ENCODE peak calls at places on chromosomes 3 and 15, in four cellular contexts. H is K562, S is HepG2, Y is GM12878. P is an unnamed sample.

GRCh38 chr3:17833786-17834559 is 91.5 kb upstream of the TBC1D5 start:
- DNase-seq in S (no peak), H (no peak), Y (no peak), P (no peak)

GRCh38 chr3:55407426-55407820 is 79.7 kb downstream of the WNT5A start:
- DNase-seq in Y (no peak), H (no peak), S (no peak), P (no peak)

GRCh38 chr15:47599806-47600205 is 117.5 kb upstream of the SEMA6D start:
- DNase-seq in S (no peak), Y (no peak), H (no peak), P (peak; percentile 67)

GRCh38 chr15:85289677-85290365 is 90.6 kb upstream of the AKAP13 start:
- DNase-seq in Y (no peak), H (no peak), S (peak; percentile 13), P (peak; percentile 75)

GRCh38 chr15:74050835-74051234 is 31.5 kb downstream of the GOLGA6A start:
- DNase-seq in S (no peak), Y (no peak), H (peak; percentile 3), P (no peak)

GRCh38 chr15:59200560-59200959 is 6.1 kb upstream of the LDHAL6B start:
- DNase-seq in H (no peak), S (no peak), Y (no peak), P (no peak)

GRCh38 chr3:3105246-3105645 is 4.9 kb downstream of the IL5RA start:
- DNase-seq in Y (no peak), S (no peak), H (no peak), P (no peak)

GRCh38 chr3:194937751-194938358 is 252.2 kb downstream of the FAM43A start:
- DNase-seq in S (no peak), Y (no peak), H (no peak), P (no peak)

GRCh38 chr3:89300519-89300918 is 193.1 kb downstream of the EPHA3 start:
- DNase-seq in S (no peak), Y (no peak), H (no peak), P (no peak)

GRCh38 chr3:121651684-121652083 is 9.0 kb downstream of the HCLS1 start:
- DNase-seq in S (peak; percentile 15), Y (no peak), H (no peak), P (no peak)

GRCh38 chr3:58656631-58657030 is 9.9 kb downstream of the FAM3D start:
- DNase-seq in Y (no peak), S (no peak), H (no peak), P (no peak)

GRCh38 chr15:91271565-91272153 is 171.6 kb downstream of the SV2B start:
- DNase-seq in Y (peak; percentile 19), H (peak; percentile 58), S (peak; percentile 35), P (peak; percentile 91)

GRCh38 chr3:4850211-4850927 is 128.9 kb upstream of the BHLHE40 start:
- DNase-seq in H (no peak), S (no peak), Y (peak; percentile 84), P (no peak)

GRCh38 chr3:20141841-20142240 is 44.2 kb downstream of the SGO1 start:
- DNase-seq in S (no peak), Y (no peak), H (no peak), P (peak; percentile 48)

GRCh38 chr3:159458010-159458409 is 530.6 kb upstream of the IL12A start:
- DNase-seq in S (no peak), Y (no peak), H (no peak), P (peak; percentile 36)

GRCh38 chr3:122560680-122561079 is 3.4 kb downstream of the PARP9 start:
- DNase-seq in H (no peak), Y (peak; percentile 63), S (peak; percentile 58), P (peak; percentile 78)

GRCh38 chr15:57406040-57406772 is 29.9 kb downstream of the CGNL1 start:
- DNase-seq in Y (no peak), H (no peak), S (peak; percentile 48), P (no peak)

GRCh38 chr3:183306798-183307671 is 54.0 kb downstream of the B3GNT5 start:
- DNase-seq in H (peak; percentile 47), Y (peak; percentile 21), S (no peak), P (no peak)

GRCh38 chr15:79562538-79563298 is 130.6 kb downstream of the MINAR1 start:
- DNase-seq in Y (no peak), H (no peak), S (no peak), P (no peak)

GRCh38 chr3:118968640-118969039 is 66.0 kb downstream of the IGSF11 start:
- DNase-seq in H (no peak), Y (no peak), S (no peak), P (no peak)

GRCh38 chr3:189718215-189718614 is 87.0 kb downstream of the TP63 start:
- DNase-seq in H (no peak), Y (no peak), S (no peak), P (no peak)

GRCh38 chr3:152030320-152030719 is 156.9 kb downstream of the SUCNR1 start:
- DNase-seq in S (no peak), H (no peak), Y (no peak), P (no peak)

GRCh38 chr3:152021951-152022461 is 148.6 kb downstream of the SUCNR1 start:
- DNase-seq in S (no peak), H (no peak), Y (peak; percentile 13), P (no peak)

GRCh38 chr3:152031321-152031720 is 157.9 kb downstream of the SUCNR1 start:
- DNase-seq in H (no peak), S (no peak), Y (no peak), P (no peak)

DNA sequence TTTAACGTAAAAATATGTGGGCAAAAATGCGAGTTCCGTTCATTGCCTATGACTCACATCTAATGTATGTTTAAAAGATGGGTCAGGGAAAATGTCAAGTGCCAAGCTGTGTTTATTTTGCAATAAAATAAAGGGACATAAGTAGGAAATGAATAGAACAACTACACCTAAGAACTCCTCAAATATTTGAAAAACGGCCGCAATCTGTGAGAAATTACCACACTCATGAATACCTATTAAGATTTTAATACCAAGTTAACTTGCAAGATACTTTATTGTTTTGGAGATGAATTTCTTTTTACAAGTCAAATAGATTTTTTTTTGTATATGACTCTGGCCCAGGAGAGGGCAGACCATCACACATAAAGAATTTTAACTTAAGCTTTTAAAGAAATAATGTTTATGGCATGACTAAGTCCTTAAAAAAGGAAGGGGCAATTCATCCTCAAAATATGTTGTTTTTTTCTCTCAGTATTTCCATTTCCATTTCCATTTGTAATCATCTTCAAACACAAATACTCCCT is 152.7 kb downstream of the SUCNR1 start:
- DNase-seq in H (no peak), Y (no peak), S (no peak), P (no peak)
- TF ChIP-seq CTCF in H (no peak), Y (peak; percentile 14), S (no peak), P (no peak)

GRCh38 chr15:89539027-89539426 is 36.2 kb upstream of the TICRR start:
- DNase-seq in H (no peak), S (no peak), Y (no peak), P (no peak)

GRCh38 chr15:89543389-89543788 is 31.9 kb upstream of the TICRR start:
- DNase-seq in Y (no peak), H (no peak), S (no peak), P (no peak)

DNA sequence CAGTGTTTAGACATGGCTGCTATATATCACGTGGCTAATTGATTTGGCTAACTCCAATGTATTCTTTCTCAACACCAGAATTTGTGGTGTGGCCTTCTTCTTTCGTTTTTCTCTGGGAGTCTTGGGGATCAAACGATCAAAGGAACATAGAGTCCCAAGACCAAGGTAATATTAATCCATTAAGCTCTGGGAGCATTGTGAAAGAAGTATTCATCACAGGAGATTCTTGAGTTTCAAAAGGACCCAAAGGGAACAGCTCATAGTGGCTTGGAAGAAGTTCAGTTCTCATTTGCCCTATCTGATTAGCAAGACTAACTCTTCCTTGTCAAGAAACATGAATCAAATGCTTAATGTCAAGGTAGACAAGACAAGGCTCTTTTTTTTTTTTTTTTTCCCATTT is 32.9 kb upstream of the TICRR start:
- DNase-seq in S (no peak), H (no peak), Y (no peak), P (no peak)
- TF ChIP-seq JUNB in S (no peak), H (no peak), Y (no peak), P (no peak)

GRCh38 chr3:156865732-156866131 is 39.6 kb downstream of the LEKR1 start:
- DNase-seq in Y (no peak), S (no peak), H (no peak), P (no peak)
- TF ChIP-seq CREB1 in Y (no peak), S (no peak), H (no peak), P (no peak)

GRCh38 chr15:61195116-61196002 is 33.7 kb downstream of the RORA start:
- DNase-seq in H (peak; percentile 46), Y (peak; percentile 7), S (peak; percentile 23), P (peak; percentile 72)
- TF ChIP-seq CTCF in H (peak; percentile 51), Y (peak; percentile 76), S (peak; percentile 66), P (peak; percentile 67)

DNA sequence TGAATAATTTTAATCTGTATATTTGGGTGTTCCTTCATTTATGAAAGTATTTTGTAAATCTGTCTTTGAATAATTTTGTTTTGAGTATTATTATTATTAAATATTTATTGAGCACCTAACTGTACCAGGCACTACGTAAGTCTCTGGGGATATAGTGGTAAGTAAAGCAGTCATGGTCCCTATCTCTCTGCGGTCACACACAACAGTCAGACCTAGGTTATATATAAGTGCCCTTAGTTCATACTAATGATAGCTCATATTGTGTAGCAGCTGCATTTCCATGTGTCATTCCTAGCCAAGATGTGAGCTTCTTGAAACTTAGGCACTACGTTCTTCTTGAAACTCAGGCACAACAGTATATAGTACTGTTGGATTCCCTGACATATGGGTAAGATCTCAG is 12.4 kb downstream of the NKTR start:
- DNase-seq in H (peak; percentile 19), S (no peak), Y (peak; percentile 27), P (no peak)
- TF ChIP-seq JUNB in H (no peak), S (no peak), Y (no peak), P (no peak)